ENCODE peak calls at places on chromosomes 16 and 17, in ten cellular contexts. H, K, O, J, W, R, A, Q, Z and G are unnamed samples.
A peak's percentile ranks its signal among the peaks of the same experiment; 100 is the strongest.

GRCh38 chr17:30433514-30433913 is 43.7 kb upstream of the GOSR1 start:
- DNase-seq in R (no peak), H (peak; percentile 68), O (peak; percentile 89), A (peak; percentile 95), Z (peak; percentile 77), Q (peak; percentile 20), J (no peak), W (no peak), K (no peak), G (peak; percentile 86)

GRCh38 chr16:67241008-67241900 is 6.0 kb downstream of the FHOD1 start:
- DNase-seq in H (peak; percentile 43), R (no peak), O (peak; percentile 93), W (no peak), Q (no peak), K (no peak), A (peak; percentile 77), J (peak; percentile 70), Z (peak; percentile 67), G (no peak)

GRCh38 chr17:76643553-76644148 is at the start of gene ST6GALNAC1:
- DNase-seq in R (peak; percentile 45), A (peak; percentile 22), W (no peak), Q (no peak), O (no peak), Z (no peak), H (peak; percentile 68), K (peak; percentile 32), J (peak; percentile 58), G (no peak)

GRCh38 chr16:55439101-55439690 is 39.8 kb upstream of the MMP2 start:
- DNase-seq in K (no peak), Q (peak; percentile 62), A (no peak), R (no peak), Z (no peak), O (no peak), J (no peak), W (no peak), H (no peak), G (no peak)

GRCh38 chr17:58317421-58318064 is 11.1 kb downstream of the TSPOAP1 start:
- DNase-seq in W (peak; percentile 86), O (peak; percentile 68), R (peak; percentile 58), Z (peak; percentile 43), H (peak; percentile 61), J (no peak), Q (peak; percentile 87), K (peak; percentile 59), A (peak; percentile 76), G (peak; percentile 23)

GRCh38 chr17:50693041-50693682 is 14.6 kb downstream of the ANKRD40 start:
- DNase-seq in A (no peak), Z (no peak), J (no peak), R (no peak), O (peak; percentile 33), H (no peak), Q (no peak), K (no peak), W (no peak), G (no peak)

GRCh38 chr17:82105882-82106696 is 8.1 kb upstream of the FASN start:
- DNase-seq in J (peak; percentile 35), Q (peak; percentile 93), H (peak; percentile 89), O (peak; percentile 55), A (peak; percentile 58), R (peak; percentile 73), K (peak; percentile 56), W (peak; percentile 88), Z (no peak), G (no peak)

GRCh38 chr17:40695874-40696472 is 7.6 kb downstream of the KRT24 start:
- DNase-seq in R (no peak), K (no peak), Q (no peak), J (no peak), H (no peak), A (no peak), W (no peak), O (no peak), Z (no peak), G (no peak)

GRCh38 chr17:82477934-82478333 is 19.4 kb downstream of the NARF start:
- DNase-seq in K (no peak), H (no peak), W (no peak), J (no peak), O (no peak), Z (no peak), R (no peak), Q (no peak), A (no peak), G (no peak)

GRCh38 chr17:40548982-40549680 is 16.1 kb downstream of the CCR7 start:
- DNase-seq in J (no peak), W (no peak), R (peak; percentile 87), K (no peak), H (peak; percentile 94), Q (no peak), O (peak; percentile 81), Z (peak; percentile 85), A (peak; percentile 85), G (peak; percentile 64)

GRCh38 chr16:24838554-24839266 is 7.1 kb upstream of the SLC5A11 start:
- DNase-seq in J (no peak), W (no peak), H (peak; percentile 46), A (peak; percentile 84), O (peak; percentile 62), R (no peak), Z (no peak), K (no peak), Q (peak; percentile 66), G (peak; percentile 6)

GRCh38 chr17:67260051-67260987 is 15.3 kb upstream of the HELZ start:
- DNase-seq in K (no peak), W (no peak), Q (peak; percentile 85), A (peak; percentile 95), O (peak; percentile 61), H (peak; percentile 32), Z (no peak), J (peak; percentile 32), R (peak; percentile 77), G (peak; percentile 76)

DNA sequence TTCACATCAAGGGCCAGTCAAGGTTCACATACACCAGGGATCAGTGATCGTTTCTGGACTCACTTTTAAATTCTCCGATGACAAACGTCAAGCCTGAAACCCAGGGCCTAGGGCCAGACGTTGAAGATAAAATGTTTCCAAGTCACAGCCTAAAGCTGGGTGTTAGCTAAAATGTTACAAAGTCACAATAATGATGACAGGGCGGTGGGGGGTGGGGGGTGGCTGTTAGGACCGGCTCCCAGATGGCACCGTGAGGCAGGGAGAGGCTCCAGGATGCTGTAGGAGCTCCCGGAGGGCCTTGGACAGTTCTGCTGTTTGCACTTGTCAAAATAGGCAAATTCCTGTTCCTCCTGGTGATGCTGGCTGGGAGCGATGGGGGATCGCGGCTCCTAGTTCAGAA is 16.4 kb upstream of the RPL13 start:
- DNase-seq in K (no peak), Q (no peak), O (no peak), Z (no peak), J (no peak), R (no peak), W (no peak), H (no peak), A (no peak), G (no peak)
- TF ChIP-seq CTCF in K (no peak), Q (no peak), O (no peak), Z (no peak), J (no peak), R (no peak), W (no peak), H (no peak), A (no peak), G (no peak)

DNA sequence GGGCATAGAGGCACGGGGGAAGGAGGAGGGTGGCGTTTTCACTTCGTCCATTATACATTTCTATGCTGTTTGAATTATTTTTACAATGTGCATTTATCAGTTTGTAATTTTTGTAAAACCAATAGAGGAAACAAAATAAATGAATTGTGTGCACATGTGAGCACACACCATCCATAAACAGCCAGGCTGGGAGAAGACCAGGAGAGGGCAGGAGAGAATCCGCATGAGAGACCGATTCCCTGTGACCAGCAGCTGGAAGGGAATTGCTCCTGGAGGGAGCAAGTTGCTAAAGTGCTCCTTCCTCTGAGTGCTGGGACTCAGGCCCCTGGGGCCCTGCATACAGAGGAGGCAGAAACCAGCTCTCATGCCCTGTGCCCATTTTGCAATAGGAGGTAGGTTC is 126.0 kb downstream of the ABCC12 start:
- DNase-seq in J (no peak), Z (no peak), K (no peak), R (no peak), A (no peak), H (no peak), O (no peak), Q (no peak), W (no peak), G (no peak)
- TF ChIP-seq CTCF in J (no peak), Z (peak; percentile 21), K (no peak), R (no peak), A (no peak), H (no peak), O (peak; percentile 52), Q (no peak), W (no peak), G (no peak)

GRCh38 chr17:4175921-4176802 is 33.2 kb downstream of the CYB5D2 start:
- DNase-seq in R (no peak), K (peak; percentile 32), A (no peak), O (peak; percentile 53), J (no peak), W (no peak), H (no peak), Z (no peak), Q (no peak), G (peak; percentile 47)

GRCh38 chr17:4174556-4174955 is 31.6 kb downstream of the CYB5D2 start:
- DNase-seq in K (no peak), H (no peak), R (no peak), W (no peak), J (no peak), Z (no peak), A (no peak), O (no peak), Q (no peak), G (no peak)

GRCh38 chr17:4173771-4174170 is 30.8 kb downstream of the CYB5D2 start:
- DNase-seq in H (no peak), K (no peak), Q (no peak), A (no peak), R (no peak), W (no peak), Z (no peak), J (no peak), O (no peak), G (no peak)

GRCh38 chr17:4170639-4171280 is 27.8 kb downstream of the CYB5D2 start:
- DNase-seq in O (no peak), H (no peak), J (no peak), K (no peak), A (no peak), Q (no peak), W (no peak), Z (no peak), R (no peak), G (no peak)

DNA sequence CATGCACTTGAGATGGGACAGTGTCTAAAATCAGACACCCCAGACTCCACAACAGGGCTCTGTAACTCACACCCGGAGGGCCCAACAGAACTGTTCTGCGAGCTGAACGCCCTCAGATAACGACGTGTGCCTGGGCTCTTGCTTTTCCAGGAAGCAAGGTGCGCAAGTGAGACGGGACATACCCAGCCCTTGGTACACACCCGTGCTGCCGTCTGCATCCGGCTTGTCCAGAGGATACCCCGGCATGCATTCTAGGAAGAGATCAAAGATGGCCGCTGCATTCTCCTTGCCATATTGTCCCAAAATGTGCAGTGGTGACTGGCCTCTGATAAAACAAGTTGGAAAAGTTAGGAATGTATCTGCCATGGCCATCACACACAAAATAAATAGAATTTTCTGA is 29.4 kb downstream of the CYB5D2 start:
- DNase-seq in R (no peak), J (no peak), W (no peak), K (no peak), H (no peak), A (no peak), Z (no peak), Q (no peak), O (no peak), G (no peak)
- TF ChIP-seq CTCF in R (no peak), J (no peak), W (no peak), K (no peak), H (no peak), A (no peak), Z (no peak), Q (no peak), O (no peak), G (no peak)

GRCh38 chr17:28854457-28855382 is at the start of gene ERAL1:
- DNase-seq in O (peak; percentile 87), K (peak; percentile 72), H (peak; percentile 83), A (peak; percentile 90), Q (peak; percentile 93), R (peak; percentile 93), W (peak; percentile 88), Z (peak; percentile 75), J (peak; percentile 87), G (peak; percentile 60)
- TF ChIP-seq CTCF in O (peak; percentile 20), K (no peak), H (no peak), A (no peak), Q (peak; percentile 10), R (no peak), W (no peak), Z (peak; percentile 18), J (no peak), G (no peak)